ENCODE peak calls at places on chromosome 17, in four cellular contexts. F, O, M and G are unnamed samples.

GRCh38 chr17:48995332-48995870 is 1.8 kb upstream of the IGF2BP1 start:
- DNase-seq in F (no peak), O (no peak), M (no peak), G (peak; percentile 50)

GRCh38 chr17:56528636-56529170 is 64.8 kb upstream of the NOG start:
- DNase-seq in F (no peak), O (no peak), M (no peak), G (no peak)

GRCh38 chr17:11928436-11928835 is 68.8 kb downstream of the ZNF18 start:
- DNase-seq in F (no peak), O (no peak), M (no peak), G (peak; percentile 43)

GRCh38 chr17:3512512-3513171 is 36.8 kb downstream of the ASPA start:
- DNase-seq in F (peak; percentile 37), O (peak; percentile 65), M (no peak), G (no peak)

GRCh38 chr17:27960183-27960589 is 67.0 kb upstream of the LYRM9 start:
- DNase-seq in F (no peak), O (no peak), M (no peak), G (no peak)

GRCh38 chr17:7977039-7977438 is 25.4 kb upstream of the GUCY2D start:
- DNase-seq in F (peak; percentile 15), O (no peak), M (no peak), G (no peak)

GRCh38 chr17:72945468-72945867 is 147.0 kb downstream of the SLC39A11 start:
- DNase-seq in F (no peak), O (no peak), M (no peak), G (no peak)

GRCh38 chr17:38361700-38362465 is 10.2 kb downstream of the SOCS7 start:
- DNase-seq in F (no peak), O (no peak), M (no peak), G (no peak)

GRCh38 chr17:83064021-83064731 is 15.2 kb upstream of the METRNL start:
- DNase-seq in F (peak; percentile 6), O (peak; percentile 65), M (peak; percentile 39), G (no peak)

GRCh38 chr17:29111816-29112499 is 68.2 kb downstream of the MYO18A start:
- DNase-seq in F (peak; percentile 68), O (peak; percentile 87), M (peak; percentile 81), G (peak; percentile 78)

GRCh38 chr17:436571-436970 is 84.0 kb upstream of the RPH3AL start:
- DNase-seq in F (no peak), O (no peak), M (no peak), G (no peak)

GRCh38 chr17:37179893-37180292 is 195.9 kb upstream of the C17orf78 start:
- DNase-seq in F (no peak), O (no peak), M (no peak), G (no peak)

GRCh38 chr17:59830007-59830630 is 62.6 kb downstream of the TUBD1 start:
- DNase-seq in F (no peak), O (no peak), M (no peak), G (peak; percentile 48)

GRCh38 chr17:29148257-29148789 is 31.9 kb downstream of the MYO18A start:
- DNase-seq in F (no peak), O (no peak), M (no peak), G (no peak)

GRCh38 chr17:63382826-63383225 is 63.3 kb downstream of the CYB561 start:
- DNase-seq in F (no peak), O (no peak), M (no peak), G (no peak)

GRCh38 chr17:48131216-48131824 is 23.8 kb downstream of the SNX11 start:
- DNase-seq in F (peak; percentile 47), O (no peak), M (no peak), G (peak; percentile 81)

GRCh38 chr17:79950306-79950705 is 85.4 kb downstream of the TBC1D16 start:
- DNase-seq in F (no peak), O (peak; percentile 83), M (peak; percentile 58), G (no peak)

GRCh38 chr17:31048142-31048541 is 46.6 kb upstream of the NF1 start:
- DNase-seq in F (no peak), O (no peak), M (no peak), G (no peak)

GRCh38 chr17:39240631-39241030 is 14.9 kb upstream of the STAC2 start:
- DNase-seq in F (no peak), O (no peak), M (no peak), G (no peak)

GRCh38 chr17:17910060-17910459 is 62.1 kb downstream of the TOM1L2 start:
- DNase-seq in F (no peak), O (no peak), M (no peak), G (no peak)

DNA sequence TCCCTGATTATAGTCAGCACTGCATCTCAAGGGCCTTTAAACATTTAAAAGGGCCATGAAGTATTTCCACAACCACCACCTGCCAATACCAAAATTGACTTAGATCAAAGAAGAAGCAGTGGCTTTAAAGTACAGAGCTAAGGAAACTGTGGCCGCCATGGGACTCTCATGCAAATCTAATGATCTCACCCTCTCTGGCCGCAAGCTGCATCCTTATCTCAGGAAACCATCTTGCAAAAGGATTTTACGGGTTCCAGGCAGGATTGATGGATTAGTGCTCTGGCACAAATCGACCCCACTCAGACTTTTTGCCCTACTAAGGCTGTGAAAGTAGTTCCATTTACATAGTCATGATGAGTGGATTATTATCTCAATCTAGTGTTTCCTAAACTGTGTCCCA is 22.6 kb downstream of the CDRT4 start:
- DNase-seq in F (no peak), O (no peak), M (no peak), G (peak; percentile 30)
- TF ChIP-seq POLR2A in F (no peak), O (no peak), M (no peak), G (no peak)

GRCh38 chr17:58083491-58084316 is 485 bp downstream of the DYNLL2 start:
- DNase-seq in F (peak; percentile 74), O (peak; percentile 93), M (peak; percentile 76), G (peak; percentile 92)
- TF ChIP-seq POLR2A in F (peak; percentile 28), O (no peak), M (peak; percentile 60), G (no peak)

GRCh38 chr17:42845918-42846593 is 1.7 kb downstream of the AOC2 start:
- DNase-seq in F (no peak), O (no peak), M (no peak), G (no peak)

GRCh38 chr17:42844271-42844670 is at the start of gene AOC2:
- DNase-seq in F (no peak), O (no peak), M (no peak), G (no peak)

GRCh38 chr17:42844761-42845555 is 578 bp downstream of the AOC2 start:
- DNase-seq in F (no peak), O (peak; percentile 71), M (no peak), G (no peak)

GRCh38 chr17:42846594-42847280 is 2.4 kb downstream of the AOC2 start:
- DNase-seq in F (no peak), O (no peak), M (no peak), G (no peak)

DNA sequence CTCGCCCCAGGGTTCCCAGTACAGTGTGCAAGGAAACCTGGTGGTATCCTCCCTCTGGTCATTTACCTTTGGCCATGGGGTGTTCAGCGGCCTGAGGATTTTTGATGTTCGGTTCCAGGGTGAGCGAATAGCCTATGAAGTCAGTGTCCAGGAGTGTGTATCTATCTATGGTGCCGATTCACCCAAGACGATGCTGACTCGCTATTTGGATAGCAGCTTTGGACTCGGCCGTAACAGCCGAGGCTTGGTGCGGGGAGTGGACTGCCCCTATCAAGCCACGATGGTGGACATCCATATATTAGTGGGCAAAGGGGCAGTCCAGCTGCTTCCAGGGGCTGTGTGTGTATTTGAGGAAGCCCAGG is 1.2 kb downstream of the AOC2 start:
- DNase-seq in F (no peak), O (no peak), M (no peak), G (no peak)
- TF ChIP-seq POLR2A in F (no peak), O (no peak), M (no peak), G (no peak)

GRCh38 chr17:81404557-81405165 is 9.4 kb downstream of the BAHCC1 start:
- DNase-seq in F (peak; percentile 59), O (no peak), M (peak; percentile 71), G (no peak)
- TF ChIP-seq POLR2A in F (peak; percentile 59), O (no peak), M (peak; percentile 26), G (no peak)

GRCh38 chr17:45734598-45734997 is 49.5 kb upstream of the CRHR1 start:
- DNase-seq in F (no peak), O (no peak), M (no peak), G (no peak)

GRCh38 chr17:45733781-45734180 is 50.3 kb upstream of the CRHR1 start:
- DNase-seq in F (no peak), O (no peak), M (no peak), G (no peak)

GRCh38 chr17:45731459-45731858 is 52.7 kb upstream of the CRHR1 start:
- DNase-seq in F (no peak), O (no peak), M (no peak), G (no peak)

GRCh38 chr17:45735488-45735887 is 48.6 kb upstream of the CRHR1 start:
- DNase-seq in F (no peak), O (no peak), M (no peak), G (no peak)

DNA sequence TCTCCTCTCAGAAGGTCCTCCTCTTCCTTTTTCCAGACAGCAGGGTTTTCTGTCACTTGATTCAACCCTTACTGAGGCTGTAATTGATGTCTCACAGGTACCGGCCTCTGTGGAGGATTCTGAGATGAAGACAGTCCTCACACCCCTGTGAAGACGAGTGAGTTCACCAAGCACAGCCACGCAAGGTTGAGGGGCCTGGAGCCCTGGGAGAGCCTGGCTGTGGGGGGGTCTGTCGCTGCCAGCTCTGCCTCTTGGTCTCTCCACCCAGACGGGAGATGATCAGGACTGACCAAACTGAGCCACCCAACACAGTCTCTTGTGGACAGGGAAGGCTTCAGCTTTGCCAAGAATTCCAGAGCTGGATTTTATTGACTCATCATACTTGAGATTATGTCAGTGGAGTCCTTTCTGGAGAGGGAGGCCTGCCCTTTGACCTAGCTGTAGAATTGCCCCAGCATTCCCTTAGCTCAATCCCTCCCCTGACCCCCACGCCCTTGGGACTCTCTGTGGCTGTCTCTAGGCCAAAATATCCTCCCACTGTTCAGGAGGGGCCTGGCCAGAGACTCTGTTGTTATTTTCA is 51.1 kb upstream of the CRHR1 start:
- DNase-seq in F (no peak), O (no peak), M (no peak), G (no peak)
- TF ChIP-seq POLR2A in F (no peak), O (no peak), M (no peak), G (no peak)

DNA sequence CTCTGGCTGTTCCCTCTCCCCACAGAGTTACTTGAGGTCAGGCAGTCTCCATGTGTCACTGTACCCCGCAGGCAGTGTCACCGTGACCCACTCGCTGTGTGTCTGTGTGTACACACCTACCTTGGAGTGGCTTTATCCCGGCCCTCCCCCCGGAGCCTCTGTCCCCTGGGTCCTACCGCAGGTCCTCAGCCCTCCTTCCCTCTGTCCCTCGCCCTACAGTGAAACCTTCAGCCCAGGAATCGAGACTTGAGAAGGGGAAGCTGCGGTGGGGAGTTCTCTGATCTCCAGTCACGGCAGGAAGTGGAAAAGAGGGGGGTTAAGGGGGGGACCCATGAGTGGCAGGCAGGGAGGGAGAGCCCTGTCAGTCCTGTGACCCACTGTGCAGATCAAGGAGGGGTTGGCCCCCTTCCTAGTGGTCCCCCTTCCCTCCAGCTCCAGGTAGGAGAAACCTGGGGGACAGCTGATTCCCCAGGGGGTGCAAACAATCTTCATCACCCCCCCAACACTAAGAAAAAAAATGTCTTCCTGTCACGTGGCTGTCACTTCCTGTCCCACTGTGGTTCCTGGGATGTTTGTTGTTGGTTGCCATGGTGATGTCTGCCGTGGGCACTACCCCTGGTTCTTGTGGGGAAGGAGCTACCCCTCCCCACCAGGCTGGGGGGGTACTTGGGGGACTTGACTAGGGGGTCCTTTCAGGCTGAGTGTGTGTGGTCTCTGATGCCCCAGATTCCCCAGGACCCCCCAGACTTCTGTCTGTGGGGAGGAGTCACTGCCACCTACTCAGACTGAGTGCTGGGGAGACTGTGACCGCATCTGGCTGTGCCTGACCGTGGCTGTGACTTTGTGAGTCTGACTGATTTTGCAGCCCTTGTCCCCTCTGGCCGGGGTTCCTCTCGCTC is 13.7 kb downstream of the RARA start:
- DNase-seq in F (peak; percentile 83), O (no peak), M (peak; percentile 63), G (peak; percentile 81)
- TF ChIP-seq POLR2A in F (peak; percentile 57), O (no peak), M (no peak), G (peak; percentile 75)